ENCODE peak calls at places on chromosomes 7 and 10, in ten cellular contexts. K is activated gamma-delta T cell treated with Interleukin-2 at 50 U/mL for 16 hours; N is right lobe of liver; H is left ventricle myocardium superior; W is activated naive CD4-positive, alpha-beta T cell treated with anti-CD3 and anti-CD28 coated beads, Interleukin-2, amount 10 ng/mL, durations not matched to agents 7 days and 5 days; V is stimulated activated CD8-positive, alpha-beta memory T cell treated with anti-CD3 and anti-CD28 coated beads, Interleukin-4, amount 100 ng/mL, for 24 hours; L is caudate nucleus; D is A172; Q is WTC11; S is left kidney. M is an unnamed sample.
A peak's percentile ranks its signal among the peaks of the same experiment; 100 is the strongest.

GRCh38 chr10:6493521-6494451 is 86.3 kb downstream of the PRKCQ start:
- DNase-seq in D (no peak), L (no peak), K (no peak), W (no peak), H (no peak), Q (no peak), S (no peak), V (no peak), N (no peak), M (no peak)

GRCh38 chr10:70479161-70479531 is 579 bp downstream of the PALD1 start:
- DNase-seq in K (no peak), Q (no peak), H (no peak), S (peak; percentile 40), L (peak; percentile 44), D (no peak), N (no peak), V (no peak), W (no peak), M (no peak)

GRCh38 chr7:117873056-117873932 is at the start of gene CTTNBP2:
- DNase-seq in N (peak; percentile 69), S (peak; percentile 87), W (peak; percentile 25), L (peak; percentile 78), H (peak; percentile 75), V (no peak), D (no peak), K (no peak), Q (peak; percentile 70), M (peak; percentile 67)

GRCh38 chr7:159030490-159031134 is 114.1 kb downstream of the VIPR2 start:
- DNase-seq in W (peak; percentile 44), K (no peak), N (no peak), D (no peak), L (peak; percentile 24), H (peak; percentile 77), S (peak; percentile 86), Q (peak; percentile 88), V (no peak), M (peak; percentile 81)

GRCh38 chr10:78621183-78621789 is 447.5 kb upstream of the ZMIZ1 start:
- DNase-seq in H (no peak), D (no peak), S (peak; percentile 59), L (no peak), K (no peak), N (no peak), V (no peak), W (no peak), Q (no peak), M (no peak)

GRCh38 chr10:59227136-59227673 is 50.8 kb downstream of the PHYHIPL start:
- DNase-seq in L (no peak), H (no peak), W (no peak), Q (peak; percentile 16), D (no peak), V (no peak), N (no peak), K (no peak), S (no peak), M (no peak)

GRCh38 chr7:111630862-111631261 is 68.6 kb upstream of the IMMP2L start:
- DNase-seq in D (no peak), K (no peak), S (no peak), Q (no peak), V (no peak), H (no peak), L (no peak), W (no peak), N (no peak), M (no peak)

GRCh38 chr7:4683884-4684565 is 1.9 kb downstream of the FOXK1 start:
- DNase-seq in K (peak; percentile 18), W (peak; percentile 59), N (peak; percentile 71), Q (no peak), V (no peak), S (peak; percentile 77), D (peak; percentile 85), L (peak; percentile 35), H (peak; percentile 78), M (peak; percentile 71)

GRCh38 chr7:28596245-28596935 is 184.1 kb downstream of the CREB5 start:
- DNase-seq in L (no peak), H (no peak), V (no peak), Q (no peak), N (no peak), S (no peak), D (no peak), K (no peak), W (no peak), M (no peak)

GRCh38 chr10:113225903-113226302 is 275.9 kb downstream of the TCF7L2 start:
- DNase-seq in D (no peak), Q (no peak), L (no peak), H (no peak), S (no peak), K (no peak), V (no peak), W (no peak), N (no peak), M (no peak)

GRCh38 chr7:27152816-27153486 is 568 bp upstream of the HOXA3 start:
- DNase-seq in L (no peak), N (peak; percentile 46), D (no peak), H (no peak), K (no peak), S (no peak), V (no peak), Q (no peak), W (no peak), M (no peak)

GRCh38 chr10:108911814-108912541 is 1011.3 kb downstream of the XPNPEP1 start:
- DNase-seq in N (peak; percentile 64), L (peak; percentile 23), H (peak; percentile 57), S (peak; percentile 96), K (no peak), D (peak; percentile 20), Q (peak; percentile 95), W (no peak), V (no peak), M (peak; percentile 68)

M was measured in ovary.